ENCODE peak calls at places on chromosomes 16 and 17, in seven cellular contexts. W is neural crest cell, Q is DMS153, Y is A549, N is NCI-H1048, I is C1 segment of cervical spinal cord, V is SHP77. D is an unnamed sample.

GRCh38 chr17:75758131-75758905 is 6.7 kb downstream of the GALK1 start:
- DNase-seq in W (no peak), Q (no peak), Y (no peak), N (no peak), I (no peak), V (no peak), D (no peak)

GRCh38 chr17:29753845-29754439 is 131.2 kb upstream of the CORO6 start:
- DNase-seq in W (no peak), Q (no peak), Y (no peak), N (no peak), I (no peak), V (no peak), D (no peak)

GRCh38 chr17:38728290-38728831 is 1.8 kb upstream of the CISD3 start:
- DNase-seq in W (no peak), Q (no peak), Y (no peak), N (no peak), I (no peak), V (no peak), D (no peak)

GRCh38 chr17:58317421-58318064 is 11.1 kb downstream of the TSPOAP1 start:
- DNase-seq in W (no peak), Q (peak; percentile 32), Y (peak; percentile 92), N (no peak), I (no peak), V (peak; percentile 23), D (peak; percentile 90)

GRCh38 chr16:82735176-82735575 is 108.4 kb downstream of the CDH13 start:
- DNase-seq in W (no peak), Q (no peak), Y (no peak), N (no peak), I (no peak), V (no peak), D (no peak)

GRCh38 chr16:77833906-77834599 is 45.7 kb downstream of the VAT1L start:
- DNase-seq in W (peak; percentile 4), Q (peak; percentile 38), Y (no peak), N (no peak), I (no peak), V (no peak), D (peak; percentile 71)

GRCh38 chr16:69143116-69143515 is 10.7 kb downstream of the UTP4 start:
- DNase-seq in W (no peak), Q (no peak), Y (peak; percentile 40), N (no peak), I (no peak), V (no peak), D (peak; percentile 78)

GRCh38 chr16:84505249-84506156 is 1.0 kb upstream of the MEAK7 start:
- DNase-seq in W (no peak), Q (no peak), Y (no peak), N (no peak), I (no peak), V (no peak), D (peak; percentile 50)

GRCh38 chr16:16797239-16797638 is 418.3 kb downstream of the NPIPA7 start:
- DNase-seq in W (no peak), Q (no peak), Y (no peak), N (no peak), I (no peak), V (no peak), D (no peak)

GRCh38 chr17:60887607-60888028 is 210.0 kb downstream of the BCAS3 start:
- DNase-seq in W (no peak), Q (no peak), Y (no peak), N (no peak), I (no peak), V (peak; percentile 2), D (no peak)

GRCh38 chr17:63356275-63356905 is 89.7 kb downstream of the CYB561 start:
- DNase-seq in W (no peak), Q (no peak), Y (no peak), N (no peak), I (no peak), V (no peak), D (peak; percentile 50)

GRCh38 chr16:65663774-65664173 is 541.9 kb upstream of the CDH11 start:
- DNase-seq in W (no peak), Q (no peak), Y (no peak), N (no peak), I (no peak), V (no peak), D (no peak)

GRCh38 chr16:48950184-48950583 is 331.5 kb downstream of the CBLN1 start:
- DNase-seq in W (no peak), Q (no peak), Y (no peak), N (no peak), I (no peak), V (no peak), D (no peak)

GRCh38 chr16:83995756-83996155 is 27.7 kb downstream of the NECAB2 start:
- DNase-seq in W (no peak), Q (peak; percentile 75), Y (no peak), N (no peak), I (no peak), V (no peak), D (peak; percentile 46)

GRCh38 chr16:82329504-82330192 is 159.6 kb upstream of the MPHOSPH6 start:
- DNase-seq in W (no peak), Q (peak; percentile 99), Y (no peak), N (no peak), I (no peak), V (peak; percentile 93), D (no peak)

GRCh38 chr16:75108792-75109731 is 7.5 kb downstream of the LDHD start:
- DNase-seq in W (no peak), Q (peak; percentile 71), Y (peak; percentile 46), N (no peak), I (peak; percentile 74), V (peak; percentile 90), D (peak; percentile 100)

GRCh38 chr17:8002646-8003593 is 505 bp downstream of the GUCY2D start:
- DNase-seq in W (no peak), Q (no peak), Y (no peak), N (no peak), I (no peak), V (no peak), D (no peak)

GRCh38 chr16:8887952-8888560 is 5.9 kb downstream of the LITAFD start:
- DNase-seq in W (no peak), Q (no peak), Y (no peak), N (no peak), I (peak; percentile 80), V (no peak), D (peak; percentile 81)

GRCh38 chr17:42131971-42132370 is 9.4 kb downstream of the HSPB9 start:
- DNase-seq in W (no peak), Q (no peak), Y (no peak), N (no peak), I (no peak), V (no peak), D (no peak)

GRCh38 chr17:82583720-82584234 is 64.2 kb downstream of the FOXK2 start:
- DNase-seq in W (no peak), Q (no peak), Y (no peak), N (no peak), I (no peak), V (no peak), D (peak; percentile 11)

GRCh38 chr16:3823427-3823826 is 57.1 kb downstream of the CREBBP start:
- DNase-seq in W (no peak), Q (no peak), Y (no peak), N (no peak), I (no peak), V (no peak), D (no peak)

GRCh38 chr17:75404739-75405364 is 626 bp downstream of the GRB2 start:
- DNase-seq in W (no peak), Q (no peak), Y (peak; percentile 58), N (peak; percentile 26), I (no peak), V (peak; percentile 51), D (peak; percentile 56)

GRCh38 chr17:79732804-79733691 is 2.3 kb downstream of the ENPP7 start:
- DNase-seq in W (no peak), Q (no peak), Y (no peak), N (no peak), I (no peak), V (no peak), D (peak; percentile 21)

GRCh38 chr17:79597996-79598557 is 12.8 kb downstream of the RBFOX3 start:
- DNase-seq in W (no peak), Q (no peak), Y (no peak), N (no peak), I (no peak), V (no peak), D (no peak)

GRCh38 chr17:76382305-76382802 is 2.1 kb upstream of the SPHK1 start:
- DNase-seq in W (peak; percentile 85), Q (no peak), Y (no peak), N (no peak), I (no peak), V (no peak), D (peak; percentile 44)

GRCh38 chr16:28218109-28218508 is 6.3 kb upstream of the XPO6 start:
- DNase-seq in W (no peak), Q (no peak), Y (no peak), N (no peak), I (no peak), V (peak; percentile 49), D (peak; percentile 48)

GRCh38 chr17:34206569-34206968 is 48.5 kb upstream of the CCL2 start:
- DNase-seq in W (no peak), Q (no peak), Y (no peak), N (no peak), I (no peak), V (no peak), D (no peak)

GRCh38 chr16:27318399-27319256 is 4.9 kb downstream of the IL4R start:
- DNase-seq in W (no peak), Q (no peak), Y (no peak), N (no peak), I (no peak), V (no peak), D (peak; percentile 38)

GRCh38 chr17:2364132-2365116 is 27.1 kb downstream of the SGSM2 start:
- DNase-seq in W (no peak), Q (no peak), Y (no peak), N (no peak), I (no peak), V (no peak), D (no peak)

GRCh38 chr16:83624436-83625120 is 183.2 kb upstream of the HSBP1 start:
- DNase-seq in W (no peak), Q (peak; percentile 58), Y (no peak), N (no peak), I (no peak), V (no peak), D (no peak)

GRCh38 chr17:9044796-9045470 is 23.6 kb downstream of the NTN1 start:
- DNase-seq in W (no peak), Q (no peak), Y (no peak), N (no peak), I (no peak), V (no peak), D (no peak)

GRCh38 chr17:47078801-47079200 is 99.7 kb upstream of the RPRML start:
- DNase-seq in W (no peak), Q (no peak), Y (no peak), N (no peak), I (no peak), V (no peak), D (no peak)

GRCh38 chr17:69047368-69048263 is 13.1 kb downstream of the ABCA9 start:
- DNase-seq in W (no peak), Q (peak; percentile 12), Y (no peak), N (no peak), I (no peak), V (no peak), D (peak; percentile 72)

GRCh38 chr16:28846933-28847273 is 755 bp upstream of the TUFM start:
- DNase-seq in W (no peak), Q (no peak), Y (no peak), N (no peak), I (no peak), V (no peak), D (peak; percentile 18)

GRCh38 chr16:68760671-68761275 is 23.7 kb downstream of the CDH1 start:
- DNase-seq in W (no peak), Q (no peak), Y (peak; percentile 48), N (no peak), I (peak; percentile 29), V (peak; percentile 23), D (peak; percentile 93)

GRCh38 chr16:88856122-88856827 is 472 bp downstream of the GALNS start:
- DNase-seq in W (peak; percentile 7), Q (no peak), Y (no peak), N (no peak), I (no peak), V (no peak), D (no peak)

GRCh38 chr17:17837380-17837821 is 615 bp upstream of the SREBF1 start:
- DNase-seq in W (no peak), Q (no peak), Y (peak; percentile 80), N (no peak), I (no peak), V (no peak), D (peak; percentile 64)

GRCh38 chr16:48971571-48972071 is 310.0 kb downstream of the CBLN1 start:
- DNase-seq in W (no peak), Q (no peak), Y (no peak), N (no peak), I (no peak), V (no peak), D (peak; percentile 33)